ENCODE peak calls at places on chromosome 7, in eight cellular contexts. K, W, F, H, A, C, M and J are unnamed samples. For H3K4me1, the result is how much of the 10 kb centered on the place peaks cover.

GRCh38 chr7:55177589-55178261 is 158.9 kb downstream of the EGFR start:
- DNase-seq in A (no peak), W (peak), F (no peak), K (peak), H (no peak), C (no peak), M (no peak), J (peak)

GRCh38 chr7:157016352-157017041 is 6.0 kb upstream of the MNX1 start:
- DNase-seq in M (no peak), F (peak), K (no peak), H (no peak), W (peak), A (no peak), C (no peak), J (no peak)

GRCh38 chr7:78530351-78530750 is 731.8 kb downstream of the PHTF2 start:
- DNase-seq in F (no peak), K (no peak), H (no peak), W (peak), M (no peak), A (no peak), C (peak), J (no peak)

GRCh38 chr7:18345641-18346234 is 149.8 kb upstream of the HDAC9 start:
- DNase-seq in W (peak), A (peak), K (peak), M (no peak), H (no peak), C (peak), F (peak), J (peak)

GRCh38 chr7:12703881-12704280 is 16.4 kb downstream of the ARL4A start:
- DNase-seq in H (no peak), W (no peak), C (no peak), F (no peak), A (no peak), M (no peak), K (no peak), J (no peak)

GRCh38 chr7:45253368-45253767 is 95.8 kb downstream of the RAMP3 start:
- DNase-seq in C (no peak), M (no peak), W (no peak), H (no peak), K (no peak), F (no peak), A (no peak), J (no peak)

GRCh38 chr7:127935847-127936376 is 95.3 kb downstream of the LRRC4 start:
- DNase-seq in M (no peak), H (peak), K (no peak), F (no peak), W (no peak), A (no peak), C (no peak), J (no peak)

GRCh38 chr7:23093111-23093510 is 12.5 kb upstream of the KLHL7 start:
- DNase-seq in F (no peak), M (no peak), H (no peak), A (no peak), C (no peak), K (peak), W (no peak), J (no peak)

GRCh38 chr7:139647812-139648616 is 124.5 kb downstream of the CLEC2L start:
- DNase-seq in K (no peak), M (no peak), F (no peak), W (no peak), A (no peak), H (peak), C (peak), J (no peak)

GRCh38 chr7:82810558-82811259 is 352.0 kb downstream of the PCLO start:
- DNase-seq in C (peak), K (peak), H (no peak), A (peak), W (peak), M (no peak), F (peak), J (peak)

GRCh38 chr7:70568674-70569334 is 563.1 kb upstream of the GALNT17 start:
- DNase-seq in C (no peak), F (no peak), W (no peak), K (no peak), M (no peak), A (no peak), H (no peak), J (peak)

GRCh38 chr7:86814980-86815379 is 171.3 kb downstream of the GRM3 start:
- DNase-seq in A (no peak), W (peak), F (peak), H (no peak), M (no peak), K (no peak), C (peak), J (no peak)

GRCh38 chr7:131131746-131132431 is 195.8 kb upstream of the MKLN1 start:
- DNase-seq in W (no peak), A (no peak), K (no peak), F (no peak), C (no peak), H (no peak), M (no peak), J (no peak)

DNA sequence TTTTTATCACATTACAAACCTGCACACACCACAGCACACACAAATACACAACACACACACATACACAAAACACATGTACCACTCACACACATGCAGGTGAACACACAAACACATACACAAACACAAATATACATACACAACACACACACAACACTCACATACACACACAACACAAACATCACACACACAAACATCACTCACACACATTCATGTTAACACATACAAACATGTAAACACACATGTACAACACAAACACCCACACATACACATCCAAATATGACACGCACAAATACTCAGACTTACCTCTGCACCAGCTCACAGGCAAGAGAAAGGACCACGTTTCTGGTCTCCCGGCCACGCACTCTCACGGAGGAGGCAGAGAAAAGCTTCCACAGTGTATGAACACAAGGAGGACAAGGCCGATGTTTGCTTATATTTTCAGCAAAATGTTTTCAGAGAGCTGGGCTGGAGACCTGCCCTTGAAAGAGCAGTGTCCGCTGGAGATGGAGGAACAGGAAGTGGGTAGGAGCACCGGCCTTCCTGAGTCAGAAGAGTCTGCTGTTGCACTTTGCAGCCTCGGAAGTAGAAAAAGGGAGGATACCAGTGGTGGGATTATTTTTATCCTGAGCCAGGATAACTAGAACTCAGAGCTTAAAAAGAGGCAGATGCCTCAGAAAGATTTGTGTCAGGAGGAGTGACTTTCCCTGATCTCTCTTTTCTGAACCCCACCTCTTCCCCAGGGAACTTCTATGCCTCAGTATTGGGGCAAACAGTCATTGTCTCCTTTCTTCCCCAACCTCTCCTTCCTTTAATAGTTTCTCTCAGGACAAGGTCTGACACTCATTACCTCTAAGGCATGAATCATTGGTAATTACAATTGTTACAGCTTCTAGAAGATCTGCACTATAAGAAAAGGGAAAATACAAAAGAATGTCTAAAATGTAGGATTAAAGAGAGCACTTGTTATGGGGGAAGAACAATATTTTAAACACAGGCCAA is at the start of gene GIMAP6:
- DNase-seq in M (no peak), K (no peak), C (peak), H (peak), A (no peak), F (no peak), W (no peak), J (peak)
- H3K4me3 ChIP-seq in M (peak), K (no peak), C (peak), H (peak), A (no peak), F (no peak), W (no peak), J (peak)

GRCh38 chr7:101968720-101969466 is 151.5 kb downstream of the CUX1 start:
- DNase-seq in H (no peak), F (no peak), C (no peak), A (no peak), M (no peak), K (no peak), W (no peak), J (no peak)
- H3K4me1 ChIP-seq in H (under half), F (under half), C (under half), A (under half), M (under half), K (under half), W (under half), J (under half)

DNA sequence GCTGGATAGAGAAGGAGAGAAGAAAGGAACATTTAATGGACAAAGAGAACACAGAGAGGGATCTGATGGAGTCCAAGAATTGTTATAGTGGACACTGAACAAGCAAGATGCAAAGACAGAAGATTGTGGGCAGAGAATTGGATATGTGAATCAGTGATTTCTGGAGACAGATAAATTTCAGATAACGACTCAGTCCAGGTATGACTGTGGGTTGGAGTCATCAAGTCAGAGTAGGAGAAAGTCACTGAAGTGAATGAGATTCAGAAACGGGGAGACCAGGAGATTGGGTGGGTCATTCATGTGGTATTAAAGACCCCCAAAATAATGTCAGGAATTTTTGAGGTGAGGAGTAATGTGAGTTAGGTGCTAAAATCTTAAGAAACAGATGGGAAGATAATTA is 23.0 kb downstream of the ASB4 start:
- DNase-seq in W (no peak), C (no peak), K (no peak), A (no peak), H (no peak), F (no peak), M (no peak), J (no peak)
- H3K27ac ChIP-seq in W (no peak), C (no peak), K (no peak), A (peak), H (no peak), F (no peak), M (no peak), J (no peak)

GRCh38 chr7:57867884-57868701 is 418.1 kb downstream of the ZNF716 start:
- DNase-seq in H (no peak), M (peak), K (no peak), F (no peak), A (no peak), C (peak), W (no peak), J (no peak)
- H3K4me3 ChIP-seq in H (no peak), M (peak), K (no peak), F (no peak), A (peak), C (peak), W (no peak), J (no peak)